ENCODE peak calls at places on chromosome 9, in eight cellular contexts. S, X, R, T, C, G, I and W are unnamed samples.

GRCh38 chr9:33211695-33212393 is 28.1 kb upstream of the SPINK4 start:
- DNase-seq in R (no peak), G (peak; percentile 46), C (peak; percentile 82), S (no peak), T (no peak), X (peak; percentile 31), I (no peak), W (no peak)

GRCh38 chr9:21607576-21607975 is 125.5 kb upstream of the IFNE start:
- DNase-seq in X (no peak), R (no peak), C (no peak), I (no peak), T (no peak), G (no peak), S (no peak), W (no peak)

GRCh38 chr9:130934702-130935659 is 4.1 kb downstream of the FIBCD1 start:
- DNase-seq in G (peak; percentile 52), T (no peak), C (no peak), S (no peak), I (no peak), X (no peak), R (no peak), W (no peak)

GRCh38 chr9:132141948-132142594 is 19.8 kb upstream of the NTNG2 start:
- DNase-seq in T (no peak), S (no peak), C (peak; percentile 47), I (no peak), R (no peak), G (no peak), X (no peak), W (no peak)

GRCh38 chr9:92969516-92970466 is 22.5 kb downstream of the FGD3 start:
- DNase-seq in T (peak; percentile 11), S (no peak), G (no peak), C (no peak), X (no peak), R (no peak), I (no peak), W (no peak)

GRCh38 chr9:135450956-135451355 is 28.6 kb upstream of the PPP1R26 start:
- DNase-seq in X (no peak), R (no peak), T (no peak), G (no peak), I (no peak), S (no peak), C (no peak), W (no peak)

GRCh38 chr9:116058421-116058820 is 95.2 kb upstream of the PAPPA start:
- DNase-seq in S (no peak), X (peak; percentile 33), C (peak; percentile 18), T (no peak), I (no peak), R (no peak), G (peak; percentile 74), W (no peak)

GRCh38 chr9:93617273-93617672 is 40.9 kb downstream of the PHF2 start:
- DNase-seq in T (no peak), C (no peak), S (no peak), I (no peak), R (no peak), X (no peak), G (no peak), W (no peak)

GRCh38 chr9:33289501-33289900 is 815 bp upstream of the NFX1 start:
- DNase-seq in X (peak; percentile 14), S (no peak), G (peak; percentile 27), C (no peak), T (peak; percentile 24), I (no peak), R (peak; percentile 26), W (no peak)

GRCh38 chr9:133144887-133145466 is 18.7 kb downstream of the GBGT1 start:
- DNase-seq in X (no peak), S (no peak), T (no peak), C (no peak), G (no peak), I (no peak), R (no peak), W (no peak)

GRCh38 chr9:128607642-128608350 is 48.9 kb downstream of the DYNC2I2 start:
- DNase-seq in G (peak; percentile 56), X (peak; percentile 52), I (no peak), R (no peak), T (no peak), C (no peak), S (no peak), W (no peak)

GRCh38 chr9:128033609-128034008 is 33.5 kb downstream of the NAIF1 start:
- DNase-seq in I (no peak), C (no peak), R (no peak), X (no peak), S (no peak), T (peak; percentile 34), G (no peak), W (no peak)

GRCh38 chr9:132114102-132114707 is 34.5 kb upstream of the MED27 start:
- DNase-seq in R (peak; percentile 19), C (peak; percentile 62), S (no peak), T (peak; percentile 38), G (peak; percentile 83), I (peak; percentile 22), X (peak; percentile 60), W (no peak)

GRCh38 chr9:3441197-3441816 is 84.5 kb downstream of the RFX3 start:
- DNase-seq in R (peak; percentile 28), T (peak; percentile 38), X (peak; percentile 79), S (peak; percentile 24), I (no peak), C (peak; percentile 45), G (peak; percentile 79), W (peak; percentile 31)

GRCh38 chr9:135315572-135315971 is 164.0 kb upstream of the PPP1R26 start:
- DNase-seq in S (no peak), G (no peak), X (no peak), C (no peak), R (no peak), T (no peak), I (no peak), W (no peak)

GRCh38 chr9:136759436-136760325 is 1.6 kb upstream of the LCN8 start:
- DNase-seq in C (no peak), R (no peak), T (no peak), S (no peak), X (no peak), I (no peak), G (no peak), W (no peak)

GRCh38 chr9:3751125-3751758 is 225.4 kb upstream of the RFX3 start:
- DNase-seq in I (no peak), C (peak; percentile 68), S (no peak), X (peak; percentile 89), T (no peak), G (peak; percentile 61), R (no peak), W (peak; percentile 75)

GRCh38 chr9:93814561-93814960 is 140.6 kb downstream of the BARX1 start:
- DNase-seq in G (no peak), R (no peak), T (no peak), I (no peak), S (no peak), X (no peak), C (no peak), W (no peak)

GRCh38 chr9:72363226-72363625 is 1.8 kb downstream of the ZFAND5 start:
- DNase-seq in G (no peak), S (no peak), T (no peak), X (peak; percentile 36), R (no peak), C (peak; percentile 12), I (no peak), W (no peak)

GRCh38 chr9:89388868-89389177 is 70.5 kb downstream of the SECISBP2 start:
- DNase-seq in I (no peak), C (no peak), S (no peak), T (no peak), X (no peak), G (no peak), R (no peak), W (no peak)
- H3K4me3 ChIP-seq in I (no peak overlapping the region), C (no peak overlapping the region), S (no peak overlapping the region), T (no peak overlapping the region), X (no peak overlapping the region), G (no peak overlapping the region), R (no peak overlapping the region), W (no peak overlapping the region)

DNA sequence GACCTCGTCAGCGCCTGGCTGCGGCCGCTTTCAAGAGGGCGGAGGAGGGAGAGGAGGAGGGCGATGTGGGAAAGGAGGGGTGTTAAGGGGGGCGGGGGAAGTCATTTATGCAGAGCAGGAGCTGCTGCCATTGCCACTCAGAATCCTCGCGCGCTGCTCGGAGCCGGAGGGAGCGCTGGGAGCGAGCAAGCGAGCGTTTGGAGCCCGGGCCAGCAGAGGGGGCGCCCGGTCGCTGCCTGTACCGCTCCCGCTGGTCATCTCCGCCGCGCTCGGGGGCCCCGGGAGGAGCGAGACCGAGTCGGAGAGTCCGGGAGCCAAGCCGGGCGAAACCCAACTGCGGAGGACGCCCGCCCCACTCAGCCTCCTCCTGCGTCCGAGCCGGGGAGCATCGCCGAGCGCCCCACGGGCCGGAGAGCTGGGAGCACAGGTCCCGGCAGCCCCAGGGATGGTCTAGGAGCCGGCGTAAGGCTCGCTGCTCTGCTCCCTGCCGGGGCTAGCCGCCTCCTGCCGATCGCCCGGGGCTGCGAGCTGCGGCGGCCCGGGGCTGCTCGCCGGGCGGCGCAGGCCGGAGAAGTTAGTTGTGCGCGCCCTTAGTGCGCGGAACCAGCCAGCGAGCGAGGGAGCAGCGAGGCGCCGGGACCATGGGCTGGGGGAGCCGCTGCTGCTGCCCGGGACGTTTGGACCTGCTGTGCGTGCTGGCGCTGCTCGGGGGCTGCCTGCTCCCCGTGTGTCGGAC is at the start of gene PCSK5:
- DNase-seq in S (no peak), R (peak; percentile 87), C (peak; percentile 92), G (peak; percentile 98), I (peak; percentile 83), T (peak; percentile 83), X (peak; percentile 94), W (peak; percentile 75)
- TF ChIP-seq CTCF in S (no peak), R (no peak), C (no peak), G (peak; percentile 18), I (peak; percentile 34), T (no peak), X (peak; percentile 36), W (peak; percentile 19)

DNA sequence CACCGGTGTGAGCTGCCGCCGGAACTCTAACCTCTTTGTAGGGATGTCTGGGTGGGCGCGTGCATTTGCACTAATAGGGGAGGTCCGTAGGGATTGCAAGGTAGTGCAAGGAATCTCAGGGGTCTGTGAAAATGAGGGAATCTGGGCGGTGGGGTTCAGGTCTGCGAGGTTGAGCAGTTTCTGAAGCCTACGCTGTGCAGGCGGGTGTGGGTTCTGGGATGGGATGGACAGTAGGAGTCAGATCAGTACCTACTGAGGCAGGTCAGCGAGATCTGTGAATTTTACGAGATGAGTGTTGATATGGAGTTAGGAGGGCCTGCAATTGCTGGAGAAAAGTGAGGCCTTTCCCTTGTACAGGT is 856 bp upstream of the ATOSB start:
- DNase-seq in G (no peak), S (no peak), R (no peak), I (no peak), C (no peak), T (no peak), X (no peak), W (no peak)
- H3K4me3 ChIP-seq in G (peak overlapping the region; percentile 93), S (peak overlapping the region; percentile 96), R (peak overlapping the region; percentile 41), I (peak overlapping the region; percentile 61), C (peak overlapping the region; percentile 44), T (peak overlapping the region; percentile 64), X (peak overlapping the region; percentile 99), W (peak overlapping the region; percentile 71)

DNA sequence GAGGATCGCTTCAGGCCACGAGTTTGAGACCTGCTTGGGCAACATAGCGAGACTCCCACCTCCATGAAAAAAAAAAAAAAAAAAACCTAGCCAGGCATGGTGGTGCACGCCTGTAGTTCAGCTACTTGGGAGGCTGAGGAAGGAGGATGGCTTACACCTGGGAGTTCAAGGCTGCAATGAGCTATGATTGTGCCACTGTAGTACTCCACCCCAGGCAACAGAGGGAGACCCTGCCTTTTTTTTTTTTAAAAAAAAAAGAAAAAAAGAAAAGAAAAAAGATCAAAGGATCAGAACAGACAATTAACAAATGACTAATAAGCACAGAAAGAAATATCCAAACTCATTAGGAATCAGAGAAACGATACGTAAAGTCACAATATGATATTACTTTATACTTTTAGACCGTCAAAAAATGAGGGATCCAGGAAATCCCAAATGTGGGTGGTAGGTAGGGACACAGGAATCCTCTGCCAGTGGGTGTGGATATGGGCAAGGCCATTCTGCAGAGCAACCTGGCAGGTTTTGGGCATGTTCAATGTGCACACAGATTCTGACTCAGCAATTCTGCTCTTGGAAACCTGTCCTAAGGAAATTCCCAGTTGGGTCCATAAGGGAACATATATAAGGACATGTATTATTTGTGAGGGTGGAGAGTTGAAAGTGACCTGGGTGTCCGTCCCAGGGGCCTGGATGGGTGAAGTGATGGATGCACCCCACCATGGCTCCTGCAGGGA is 144.7 kb upstream of the TBC1D2 start:
- DNase-seq in X (no peak), G (no peak), C (peak; percentile 17), R (no peak), S (no peak), T (no peak), I (no peak), W (no peak)
- TF ChIP-seq CTCF in X (peak; percentile 17), G (peak; percentile 9), C (no peak), R (no peak), S (no peak), T (no peak), I (no peak), W (no peak)